ENCODE peak calls at places on chromosomes 2 and 18, in five cellular contexts. F is tibial nerve, K is fibroblast of lung, S is heart right ventricle, A is thoracic aorta. Z is an unnamed sample.

GRCh38 chr2:88070055-88070454 is 2.4 kb downstream of the SMYD1 start:
- DNase-seq in K (no peak), A (no peak), F (no peak), S (no peak), Z (no peak)

GRCh38 chr18:69659142-69659651 is 258.5 kb downstream of the DOK6 start:
- DNase-seq in S (no peak), A (no peak), F (no peak), K (no peak), Z (no peak)

GRCh38 chr18:23935804-23936203 is 78.8 kb upstream of the TTC39C start:
- DNase-seq in S (no peak), F (no peak), K (no peak), A (no peak), Z (no peak)

GRCh38 chr2:176121377-176122111 is 975 bp upstream of the HOXD9 start:
- DNase-seq in S (no peak), F (no peak), A (no peak), K (no peak), Z (peak)

GRCh38 chr2:31079665-31080064 is 58.6 kb downstream of the GALNT14 start:
- DNase-seq in F (no peak), A (no peak), K (no peak), S (no peak), Z (no peak)

GRCh38 chr2:130150181-130151144 is 5.6 kb upstream of the CCDC74B start:
- DNase-seq in A (no peak), S (no peak), F (no peak), K (no peak), Z (no peak)

GRCh38 chr2:213036836-213037235 is 114.6 kb downstream of the IKZF2 start:
- DNase-seq in A (no peak), K (peak), F (no peak), S (no peak), Z (no peak)

GRCh38 chr18:23631746-23632145 is 31.0 kb downstream of the ANKRD29 start:
- DNase-seq in A (no peak), K (no peak), F (no peak), S (no peak), Z (no peak)

DNA sequence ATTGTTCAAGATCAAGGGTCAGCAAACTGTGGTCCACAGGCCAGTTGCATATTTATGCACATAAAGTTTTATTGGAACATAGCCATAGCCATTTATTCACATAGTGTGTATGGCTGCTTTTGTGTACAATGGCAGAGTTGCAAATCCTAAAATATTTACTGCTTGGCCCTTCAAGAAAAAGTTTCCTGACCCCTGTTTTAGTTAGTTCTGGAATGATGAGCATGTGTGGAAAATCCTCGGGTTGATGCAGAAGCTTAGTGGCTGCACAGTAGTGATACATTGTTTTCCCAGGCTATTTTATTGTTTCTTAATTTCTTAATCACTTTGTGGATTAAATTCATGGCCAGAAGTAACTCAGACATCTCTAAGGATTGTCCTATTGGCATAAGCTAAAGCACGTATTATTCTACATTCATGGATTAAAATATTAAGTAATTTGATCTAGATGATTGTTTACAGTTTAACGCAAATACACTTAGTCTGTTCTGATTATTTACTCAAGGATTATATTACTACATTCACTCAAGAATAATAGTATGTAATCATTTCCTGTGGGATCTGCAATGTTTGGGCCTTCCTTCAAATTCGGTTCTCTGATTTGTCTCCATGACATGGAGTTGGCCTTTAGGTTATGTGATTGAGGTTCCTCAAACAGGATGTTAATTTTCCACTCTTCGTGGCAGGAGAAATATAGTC is 165.5 kb downstream of the TMEM247 start:
- DNase-seq in K (no peak), F (no peak), S (no peak), A (no peak), Z (no peak)
- TF ChIP-seq CTCF in K (no peak), F (no peak), S (no peak), A (no peak), Z (no peak)

DNA sequence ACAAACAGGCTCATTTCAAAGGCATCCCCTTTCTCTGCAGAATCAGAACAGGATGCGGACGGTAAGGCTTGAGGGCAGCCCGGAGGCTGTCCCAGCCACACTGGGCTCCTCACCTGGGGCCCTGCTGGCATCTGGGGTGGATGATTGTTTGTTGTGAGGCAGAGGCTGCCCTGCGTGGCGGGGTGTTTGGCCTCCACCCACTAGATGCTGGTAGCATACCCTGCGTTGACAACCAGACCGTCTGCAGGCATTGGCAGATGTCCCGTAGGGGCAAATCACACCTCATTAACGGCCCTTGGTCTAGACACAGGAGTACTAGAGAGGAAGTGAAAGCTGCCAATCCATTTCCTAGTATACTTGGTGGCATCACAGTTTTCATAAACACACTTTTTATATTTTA is 52.3 kb downstream of the MBP start:
- DNase-seq in A (no peak), F (no peak), K (no peak), S (no peak), Z (no peak)
- H3K27ac ChIP-seq in A (no peak), F (no peak), K (peak), S (peak), Z (no peak)

DNA sequence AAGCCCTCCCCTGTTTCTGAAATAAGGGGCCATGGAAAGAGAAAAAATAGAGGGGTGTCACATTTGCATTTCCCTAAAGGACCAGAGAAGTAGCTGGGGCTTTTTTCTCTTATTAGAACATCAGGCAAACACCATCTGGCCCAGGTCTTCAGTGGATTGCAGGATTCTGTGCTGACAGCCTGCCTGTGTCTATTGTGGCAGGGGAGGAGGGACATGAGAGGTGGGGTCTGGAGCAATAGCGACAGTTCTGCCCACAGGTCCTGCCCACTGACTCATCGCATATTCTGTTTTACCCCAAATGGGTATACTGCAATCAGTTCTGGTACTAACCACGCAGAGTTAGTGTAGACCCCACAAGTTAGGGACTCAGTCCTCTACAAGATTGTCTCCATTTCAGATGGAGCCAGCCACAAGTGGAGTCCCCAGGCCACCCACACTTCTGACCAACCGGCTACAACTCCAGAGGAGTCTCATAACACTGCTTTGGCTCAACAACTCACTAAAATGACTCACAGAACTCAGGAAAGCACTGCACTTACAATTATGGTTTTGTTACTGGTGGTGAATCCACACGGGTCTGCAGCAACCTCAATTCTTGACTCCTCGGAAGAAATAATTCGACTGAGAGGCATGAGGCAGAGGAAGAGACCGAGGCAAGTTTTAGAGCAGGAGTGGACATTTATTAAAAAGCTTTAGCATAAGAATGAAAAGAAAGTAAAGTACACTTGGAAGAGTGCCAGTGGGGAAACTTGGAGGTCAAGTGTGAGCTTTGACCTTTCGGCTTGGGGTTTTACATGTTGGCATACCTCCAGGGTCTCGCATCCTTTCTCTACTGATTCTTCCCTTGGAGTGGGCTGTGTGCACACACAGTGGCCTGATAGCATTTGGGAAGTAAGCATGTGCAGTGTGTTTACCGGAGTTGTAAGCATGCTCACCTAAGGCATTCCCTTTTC is 146.4 kb upstream of the SPATS2L start:
- DNase-seq in F (no peak), K (peak), A (no peak), S (no peak), Z (no peak)
- H3K4me3 ChIP-seq in F (no peak), K (no peak), A (no peak), S (no peak), Z (no peak)

GRCh38 chr2:121993682-121994081 is 238.2 kb downstream of the TSN start:
- DNase-seq in K (no peak), S (no peak), F (no peak), A (no peak), Z (no peak)
- TF ChIP-seq CTCF in K (no peak), S (no peak), F (no peak), A (no peak), Z (no peak)

GRCh38 chr2:69033427-69034095 is 20.6 kb downstream of the ANTXR1 start:
- DNase-seq in A (no peak), S (no peak), F (no peak), K (peak), Z (no peak)

GRCh38 chr2:69031466-69031865 is 18.5 kb downstream of the ANTXR1 start:
- DNase-seq in K (no peak), F (no peak), S (no peak), A (no peak), Z (no peak)

GRCh38 chr2:69034122-69034521 is 21.1 kb downstream of the ANTXR1 start:
- DNase-seq in A (no peak), S (no peak), F (no peak), K (no peak), Z (no peak)

GRCh38 chr2:69032336-69032735 is 19.4 kb downstream of the ANTXR1 start:
- DNase-seq in S (no peak), K (peak), A (no peak), F (no peak), Z (no peak)

DNA sequence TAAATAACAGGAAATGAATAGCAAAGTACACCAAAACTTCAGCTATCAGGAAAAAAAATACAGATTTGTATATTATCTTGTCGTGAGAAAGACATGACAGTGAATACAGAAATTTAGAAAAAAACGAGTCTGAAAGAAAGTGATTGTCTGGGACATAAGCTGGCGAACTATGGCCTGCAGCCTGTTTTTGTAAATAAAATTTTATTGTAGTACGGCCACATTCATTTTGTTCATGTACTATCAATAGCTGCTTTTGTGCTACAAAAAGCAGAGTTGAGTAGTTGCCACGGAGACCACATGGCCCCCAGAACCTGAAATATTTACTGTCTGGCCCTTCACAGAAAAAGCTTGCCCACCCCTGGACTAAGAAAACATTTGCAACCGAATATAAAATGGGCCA is 17.8 kb downstream of the ANTXR1 start:
- DNase-seq in K (no peak), F (no peak), S (no peak), A (no peak), Z (no peak)
- H3K27ac ChIP-seq in K (no peak), F (no peak), S (no peak), A (peak), Z (no peak)

GRCh38 chr2:66580343-66580954 is 145.5 kb downstream of the MEIS1 start:
- DNase-seq in F (no peak), K (no peak), S (no peak), A (no peak), Z (no peak)
- H3K4me3 ChIP-seq in F (no peak), K (peak), S (no peak), A (peak), Z (peak)

GRCh38 chr18:34933880-34934689 is 107.1 kb upstream of the MAPRE2 start:
- DNase-seq in F (no peak), K (peak), S (no peak), A (no peak), Z (no peak)

GRCh38 chr18:34938102-34938501 is 103.1 kb upstream of the MAPRE2 start:
- DNase-seq in F (no peak), S (no peak), A (no peak), K (no peak), Z (no peak)

GRCh38 chr18:34932363-34932762 is 108.8 kb upstream of the MAPRE2 start:
- DNase-seq in A (no peak), S (no peak), K (no peak), F (no peak), Z (no peak)

GRCh38 chr18:34932792-34933466 is 108.3 kb upstream of the MAPRE2 start:
- DNase-seq in A (no peak), S (no peak), K (no peak), F (no peak), Z (no peak)

DNA sequence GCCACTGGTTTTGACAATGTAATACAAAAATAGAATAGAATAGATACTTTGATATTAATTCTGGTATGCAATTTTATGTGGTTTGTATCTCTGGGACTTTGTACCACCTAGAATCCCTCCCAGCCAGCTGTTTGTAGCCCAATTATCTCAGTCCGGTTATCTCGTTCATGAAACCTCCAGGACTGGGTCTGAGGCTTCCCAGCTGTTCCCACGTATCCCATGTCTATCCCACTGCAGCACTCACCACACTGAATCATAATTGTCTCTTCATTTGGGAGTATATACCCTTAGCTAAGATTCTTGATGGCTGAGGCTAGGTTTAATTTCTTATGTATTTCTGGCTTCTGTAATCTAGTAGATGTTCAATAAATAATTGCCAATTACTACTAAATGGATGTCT is 104.4 kb upstream of the MAPRE2 start:
- DNase-seq in F (no peak), A (no peak), S (no peak), K (no peak), Z (no peak)
- TF ChIP-seq CTCF in F (no peak), A (no peak), S (no peak), K (no peak), Z (no peak)

GRCh38 chr2:11583840-11584529 is 50.1 kb downstream of the GREB1 start:
- DNase-seq in A (peak), F (peak), K (peak), S (peak), Z (no peak)
- H3K27ac ChIP-seq in A (no peak), F (no peak), K (no peak), S (peak), Z (no peak)

GRCh38 chr2:188976545-188977268 is 2.5 kb downstream of the COL3A1 start:
- DNase-seq in A (no peak), S (no peak), K (peak), F (no peak), Z (no peak)
- H3K4me3 ChIP-seq in A (peak), S (peak), K (peak), F (peak), Z (peak)